ENCODE peak calls at places on chromosome 11, in six cellular contexts. One of them, this sample, is unnamed.
A peak's percentile ranks its signal among the peaks of the same experiment; 100 is the strongest.

GRCh38 chr11:406796-407650 is 7.8 kb downstream of the SIGIRR start:
- DNase-seq in SK-N-SH: peak; percentile 99
- DNase-seq in GM12878: peak; percentile 37
- DNase-seq in HCT116: peak; percentile 69
- DNase-seq in HepG2: no peak
- DNase-seq in K562: peak; percentile 95
- DNase-seq in this sample: no peak

GRCh38 chr11:75325713-75326438 is 25.6 kb downstream of the ARRB1 start:
- DNase-seq in SK-N-SH: no peak
- DNase-seq in GM12878: no peak
- DNase-seq in HCT116: peak; percentile 71
- DNase-seq in HepG2: no peak
- DNase-seq in K562: peak; percentile 40
- DNase-seq in this sample: no peak

GRCh38 chr11:19025799-19026406 is 34.6 kb downstream of the MRGPRX2 start:
- DNase-seq in SK-N-SH: peak; percentile 49
- DNase-seq in GM12878: no peak
- DNase-seq in HCT116: no peak
- DNase-seq in HepG2: no peak
- DNase-seq in K562: no peak
- DNase-seq in this sample: no peak

GRCh38 chr11:116948375-116948774 is 111.0 kb upstream of the APOA1 start:
- DNase-seq in SK-N-SH: no peak
- DNase-seq in GM12878: no peak
- DNase-seq in HCT116: peak; percentile 42
- DNase-seq in HepG2: no peak
- DNase-seq in K562: no peak
- DNase-seq in this sample: no peak

GRCh38 chr11:65298131-65298535 is 16.5 kb upstream of the CDC42EP2 start:
- DNase-seq in SK-N-SH: no peak
- DNase-seq in GM12878: no peak
- DNase-seq in HCT116: no peak
- DNase-seq in HepG2: no peak
- DNase-seq in K562: no peak
- DNase-seq in this sample: no peak

GRCh38 chr11:128544625-128545024 is 42.7 kb downstream of the ETS1 start:
- DNase-seq in SK-N-SH: no peak
- DNase-seq in GM12878: no peak
- DNase-seq in HCT116: no peak
- DNase-seq in HepG2: no peak
- DNase-seq in K562: no peak
- DNase-seq in this sample: no peak

GRCh38 chr11:61496602-61497400 is 11.7 kb upstream of the LRRC10B start:
- DNase-seq in SK-N-SH: no peak
- DNase-seq in GM12878: no peak
- DNase-seq in HCT116: no peak
- DNase-seq in HepG2: no peak
- DNase-seq in K562: no peak
- DNase-seq in this sample: no peak

GRCh38 chr11:65657426-65657825 is 5.3 kb downstream of the RELA start:
- DNase-seq in SK-N-SH: no peak
- DNase-seq in GM12878: no peak
- DNase-seq in HCT116: no peak
- DNase-seq in HepG2: no peak
- DNase-seq in K562: no peak
- DNase-seq in this sample: no peak

GRCh38 chr11:61543606-61544306 is 35.2 kb downstream of the LRRC10B start:
- DNase-seq in SK-N-SH: no peak
- DNase-seq in GM12878: no peak
- DNase-seq in HCT116: no peak
- DNase-seq in HepG2: peak; percentile 30
- DNase-seq in K562: no peak
- DNase-seq in this sample: peak; percentile 56

GRCh38 chr11:58004664-58005063 is 19.0 kb upstream of the OR9Q1 start:
- DNase-seq in SK-N-SH: no peak
- DNase-seq in GM12878: no peak
- DNase-seq in HCT116: no peak
- DNase-seq in HepG2: no peak
- DNase-seq in K562: no peak
- DNase-seq in this sample: no peak

GRCh38 chr11:112620621-112621394 is 340.4 kb upstream of the NCAM1 start:
- DNase-seq in SK-N-SH: no peak
- DNase-seq in GM12878: peak; percentile 37
- DNase-seq in HCT116: peak; percentile 13
- DNase-seq in HepG2: no peak
- DNase-seq in K562: no peak
- DNase-seq in this sample: peak; percentile 23

GRCh38 chr11:128492903-128493569 is 94.3 kb downstream of the ETS1 start:
- DNase-seq in SK-N-SH: no peak
- DNase-seq in GM12878: no peak
- DNase-seq in HCT116: no peak
- DNase-seq in HepG2: no peak
- DNase-seq in K562: no peak
- DNase-seq in this sample: no peak

GRCh38 chr11:70540196-70540595 is 141.9 kb downstream of the CTTN start:
- DNase-seq in SK-N-SH: no peak
- DNase-seq in GM12878: no peak
- DNase-seq in HCT116: no peak
- DNase-seq in HepG2: no peak
- DNase-seq in K562: no peak
- DNase-seq in this sample: no peak

GRCh38 chr11:134950692-134951304 is 538.8 kb upstream of the B3GAT1 start:
- DNase-seq in SK-N-SH: no peak
- DNase-seq in GM12878: no peak
- DNase-seq in HCT116: no peak
- DNase-seq in HepG2: no peak
- DNase-seq in K562: no peak
- DNase-seq in this sample: peak; percentile 40

GRCh38 chr11:60768202-60768601 is 11.5 kb downstream of the MS4A15 start:
- DNase-seq in SK-N-SH: no peak
- DNase-seq in GM12878: no peak
- DNase-seq in HCT116: no peak
- DNase-seq in HepG2: no peak
- DNase-seq in K562: no peak
- DNase-seq in this sample: no peak

GRCh38 chr11:2787816-2788750 is 88.3 kb upstream of the KCNQ1OT1 start:
- DNase-seq in SK-N-SH: no peak
- DNase-seq in GM12878: no peak
- DNase-seq in HCT116: no peak
- DNase-seq in HepG2: peak; percentile 61
- DNase-seq in K562: no peak
- DNase-seq in this sample: no peak

GRCh38 chr11:75349540-75350116 is 1.8 kb downstream of the ARRB1 start:
- DNase-seq in SK-N-SH: no peak
- DNase-seq in GM12878: no peak
- DNase-seq in HCT116: no peak
- DNase-seq in HepG2: no peak
- DNase-seq in K562: peak; percentile 44
- DNase-seq in this sample: no peak

GRCh38 chr11:28964811-28965210 is 856.6 kb downstream of the METTL15 start:
- DNase-seq in SK-N-SH: no peak
- DNase-seq in GM12878: no peak
- DNase-seq in HCT116: no peak
- DNase-seq in HepG2: no peak
- DNase-seq in K562: no peak
- DNase-seq in this sample: no peak

GRCh38 chr11:69912161-69912910 is 93.1 kb upstream of the FGF3 start:
- DNase-seq in SK-N-SH: no peak
- DNase-seq in GM12878: no peak
- DNase-seq in HCT116: no peak
- DNase-seq in HepG2: no peak
- DNase-seq in K562: no peak
- DNase-seq in this sample: no peak

GRCh38 chr11:665707-666281 is 28.7 kb downstream of the DRD4 start:
- DNase-seq in SK-N-SH: no peak
- DNase-seq in GM12878: no peak
- DNase-seq in HCT116: no peak
- DNase-seq in HepG2: no peak
- DNase-seq in K562: peak; percentile 86
- DNase-seq in this sample: no peak

GRCh38 chr11:44823920-44824704 is 97.3 kb downstream of the TSPAN18 start:
- DNase-seq in SK-N-SH: no peak
- DNase-seq in GM12878: no peak
- DNase-seq in HCT116: no peak
- DNase-seq in HepG2: peak; percentile 52
- DNase-seq in K562: no peak
- DNase-seq in this sample: no peak

GRCh38 chr11:96607890-96608558 is 218.2 kb downstream of the JRKL start:
- DNase-seq in SK-N-SH: no peak
- DNase-seq in GM12878: no peak
- DNase-seq in HCT116: no peak
- DNase-seq in HepG2: no peak
- DNase-seq in K562: no peak
- DNase-seq in this sample: no peak

GRCh38 chr11:72617080-72617744 is 57.0 kb downstream of the PDE2A start:
- DNase-seq in SK-N-SH: peak; percentile 59
- DNase-seq in GM12878: no peak
- DNase-seq in HCT116: no peak
- DNase-seq in HepG2: no peak
- DNase-seq in K562: no peak
- DNase-seq in this sample: no peak

GRCh38 chr11:57214494-57214893 is 22.6 kb downstream of the APLNR start:
- DNase-seq in SK-N-SH: no peak
- DNase-seq in GM12878: no peak
- DNase-seq in HCT116: no peak
- DNase-seq in HepG2: no peak
- DNase-seq in K562: no peak
- DNase-seq in this sample: no peak

GRCh38 chr11:128953151-128953550 is 10.5 kb upstream of the TP53AIP1 start:
- DNase-seq in SK-N-SH: no peak
- DNase-seq in GM12878: no peak
- DNase-seq in HCT116: no peak
- DNase-seq in HepG2: no peak
- DNase-seq in K562: no peak
- DNase-seq in this sample: no peak

GRCh38 chr11:12376259-12376971 is 956 bp upstream of the PARVA start:
- DNase-seq in SK-N-SH: no peak
- DNase-seq in GM12878: no peak
- DNase-seq in HCT116: no peak
- DNase-seq in HepG2: no peak
- DNase-seq in K562: no peak
- DNase-seq in this sample: no peak

GRCh38 chr11:114162719-114163123 is 103.2 kb downstream of the ZBTB16 start:
- DNase-seq in SK-N-SH: peak; percentile 78
- DNase-seq in GM12878: no peak
- DNase-seq in HCT116: no peak
- DNase-seq in HepG2: no peak
- DNase-seq in K562: no peak
- DNase-seq in this sample: peak; percentile 55

GRCh38 chr11:96185220-96185768 is 157.7 kb downstream of the MAML2 start:
- DNase-seq in SK-N-SH: no peak
- DNase-seq in GM12878: peak; percentile 75
- DNase-seq in HCT116: no peak
- DNase-seq in HepG2: no peak
- DNase-seq in K562: no peak
- DNase-seq in this sample: no peak

GRCh38 chr11:35792846-35793192 is 130.2 kb downstream of the TRIM44 start:
- DNase-seq in SK-N-SH: no peak
- DNase-seq in GM12878: no peak
- DNase-seq in HCT116: no peak
- DNase-seq in HepG2: no peak
- DNase-seq in K562: no peak
- DNase-seq in this sample: no peak

GRCh38 chr11:74449369-74449931 is 17.9 kb downstream of the KCNE3 start:
- DNase-seq in SK-N-SH: peak; percentile 56
- DNase-seq in GM12878: peak; percentile 28
- DNase-seq in HCT116: peak; percentile 57
- DNase-seq in HepG2: peak; percentile 52
- DNase-seq in K562: peak; percentile 64
- DNase-seq in this sample: peak; percentile 56

GRCh38 chr11:46630237-46630636 is 12.9 kb downstream of the ATG13 start:
- DNase-seq in SK-N-SH: no peak
- DNase-seq in GM12878: no peak
- DNase-seq in HCT116: no peak
- DNase-seq in HepG2: no peak
- DNase-seq in K562: no peak
- DNase-seq in this sample: no peak

GRCh38 chr11:73139476-73140198 is 2.5 kb downstream of the FCHSD2 start:
- DNase-seq in SK-N-SH: no peak
- DNase-seq in GM12878: no peak
- DNase-seq in HCT116: no peak
- DNase-seq in HepG2: peak; percentile 72
- DNase-seq in K562: no peak
- DNase-seq in this sample: no peak

GRCh38 chr11:114819028-114819427 is 140.7 kb downstream of the NXPE2 start:
- DNase-seq in SK-N-SH: no peak
- DNase-seq in GM12878: no peak
- DNase-seq in HCT116: no peak
- DNase-seq in HepG2: no peak
- DNase-seq in K562: no peak
- DNase-seq in this sample: no peak

GRCh38 chr11:45859661-45860140 is 12.4 kb downstream of the CRY2 start:
- DNase-seq in SK-N-SH: peak; percentile 87
- DNase-seq in GM12878: no peak
- DNase-seq in HCT116: no peak
- DNase-seq in HepG2: no peak
- DNase-seq in K562: no peak
- DNase-seq in this sample: no peak

GRCh38 chr11:13691296-13691899 is 22.9 kb downstream of the FAR1 start:
- DNase-seq in SK-N-SH: no peak
- DNase-seq in GM12878: no peak
- DNase-seq in HCT116: no peak
- DNase-seq in HepG2: no peak
- DNase-seq in K562: no peak
- DNase-seq in this sample: no peak
- TF ChIP-seq JUND in SK-N-SH: no peak
- TF ChIP-seq JUND in GM12878: no peak
- TF ChIP-seq JUND in HCT116: no peak
- TF ChIP-seq JUND in HepG2: no peak
- TF ChIP-seq JUND in K562: no peak
- TF ChIP-seq JUND in this sample: no peak

GRCh38 chr11:8786933-8787332 is 104.3 kb downstream of the RPL27A start:
- DNase-seq in SK-N-SH: no peak
- DNase-seq in GM12878: no peak
- DNase-seq in HCT116: no peak
- DNase-seq in HepG2: no peak
- DNase-seq in K562: no peak
- DNase-seq in this sample: no peak
- TF ChIP-seq JUND in SK-N-SH: no peak
- TF ChIP-seq JUND in GM12878: no peak
- TF ChIP-seq JUND in HCT116: no peak
- TF ChIP-seq JUND in HepG2: no peak
- TF ChIP-seq JUND in K562: no peak
- TF ChIP-seq JUND in this sample: no peak

GRCh38 chr11:107676341-107676740 is 35.5 kb downstream of the SLN start:
- DNase-seq in SK-N-SH: no peak
- DNase-seq in GM12878: no peak
- DNase-seq in HCT116: no peak
- DNase-seq in HepG2: no peak
- DNase-seq in K562: no peak
- DNase-seq in this sample: no peak
- TF ChIP-seq JUND in SK-N-SH: no peak
- TF ChIP-seq JUND in GM12878: no peak
- TF ChIP-seq JUND in HCT116: no peak
- TF ChIP-seq JUND in HepG2: no peak
- TF ChIP-seq JUND in K562: no peak
- TF ChIP-seq JUND in this sample: no peak

GRCh38 chr11:64284048-64284961 is at the start of gene BAD:
- DNase-seq in SK-N-SH: peak; percentile 99
- DNase-seq in GM12878: no peak
- DNase-seq in HCT116: peak; percentile 82
- DNase-seq in HepG2: peak; percentile 86
- DNase-seq in K562: peak; percentile 99
- DNase-seq in this sample: peak; percentile 99
- TF ChIP-seq JUND in SK-N-SH: no peak
- TF ChIP-seq JUND in GM12878: no peak
- TF ChIP-seq JUND in HCT116: no peak
- TF ChIP-seq JUND in HepG2: no peak
- TF ChIP-seq JUND in K562: no peak
- TF ChIP-seq JUND in this sample: no peak